ENCODE peak calls at places on chromosomes 4 and X, in five cellular contexts. A, H, N, Q and I are unnamed samples.
A peak's percentile ranks its signal among the peaks of the same experiment; 100 is the strongest.

GRCh38 chr4:62533573-62533972 is 1333.4 kb downstream of the ADGRL3 start:
- DNase-seq in Q (no peak), N (no peak), A (no peak), H (no peak), I (no peak)

GRCh38 chr4:87087015-87087920 is 133.2 kb downstream of the KLHL8 start:
- DNase-seq in H (no peak), A (no peak), Q (no peak), N (no peak), I (no peak)

GRCh38 chr4:33297091-33297490 is 2576.9 kb downstream of the PCDH7 start:
- DNase-seq in A (no peak), Q (no peak), N (no peak), H (no peak), I (no peak)

GRCh38 chrX:75071334-75071733 is 84.7 kb downstream of the ABCB7 start:
- DNase-seq in H (no peak), Q (no peak), N (no peak), A (no peak), I (no peak)

GRCh38 chr4:176939445-176939844 is 146.7 kb upstream of the VEGFC start:
- DNase-seq in N (no peak), A (no peak), Q (no peak), H (no peak), I (no peak)

GRCh38 chrX:24395775-24396174 is 35.3 kb downstream of the SUPT20HL1 start:
- DNase-seq in A (peak; percentile 54), N (no peak), H (peak; percentile 24), Q (peak; percentile 91), I (no peak)

GRCh38 chr4:112516401-112517066 is 554 bp upstream of the NEUROG2 start:
- DNase-seq in N (peak; percentile 48), Q (peak; percentile 78), A (peak; percentile 81), H (no peak), I (peak; percentile 87)

GRCh38 chr4:86307432-86307831 is 52.4 kb downstream of the MAPK10 start:
- DNase-seq in N (no peak), H (no peak), Q (no peak), A (no peak), I (no peak)

GRCh38 chr4:13986533-13986932 is 359.0 kb upstream of the BOD1L1 start:
- DNase-seq in A (no peak), H (no peak), N (no peak), Q (no peak), I (no peak)

GRCh38 chr4:89837385-89837995 is 529 bp upstream of the SNCA start:
- DNase-seq in N (peak; percentile 74), A (peak; percentile 54), Q (peak; percentile 65), H (no peak), I (peak; percentile 59)

GRCh38 chr4:106478152-106478551 is 109.6 kb upstream of the GIMD1 start:
- DNase-seq in A (no peak), N (no peak), Q (no peak), H (no peak), I (no peak)

GRCh38 chr4:2058264-2059033 is 678 bp upstream of the NAT8L start:
- DNase-seq in N (peak; percentile 69), H (no peak), A (peak; percentile 93), Q (peak; percentile 75), I (peak; percentile 60)

GRCh38 chrX:111719426-111720210 is 38.6 kb downstream of the ALG13 start:
- DNase-seq in Q (no peak), N (no peak), A (peak; percentile 2), H (no peak), I (no peak)

GRCh38 chrX:132648870-132649269 is 160.0 kb upstream of the MBNL3 start:
- DNase-seq in A (no peak), N (no peak), Q (no peak), H (no peak), I (no peak)

GRCh38 chrX:1172496-1172895 is 40.0 kb downstream of the CRLF2 start:
- DNase-seq in N (no peak), Q (no peak), A (no peak), H (no peak), I (no peak)

GRCh38 chr4:16713271-16713670 is 185.2 kb downstream of the LDB2 start:
- DNase-seq in Q (no peak), H (no peak), N (no peak), A (no peak), I (no peak)

GRCh38 chr4:48093949-48094550 is 40.0 kb downstream of the TXK start:
- DNase-seq in Q (no peak), H (no peak), A (no peak), N (no peak), I (no peak)

GRCh38 chr4:153522800-153523089 is 56.6 kb downstream of the TMEM131L start:
- DNase-seq in N (no peak), A (no peak), Q (no peak), H (no peak), I (no peak)

DNA sequence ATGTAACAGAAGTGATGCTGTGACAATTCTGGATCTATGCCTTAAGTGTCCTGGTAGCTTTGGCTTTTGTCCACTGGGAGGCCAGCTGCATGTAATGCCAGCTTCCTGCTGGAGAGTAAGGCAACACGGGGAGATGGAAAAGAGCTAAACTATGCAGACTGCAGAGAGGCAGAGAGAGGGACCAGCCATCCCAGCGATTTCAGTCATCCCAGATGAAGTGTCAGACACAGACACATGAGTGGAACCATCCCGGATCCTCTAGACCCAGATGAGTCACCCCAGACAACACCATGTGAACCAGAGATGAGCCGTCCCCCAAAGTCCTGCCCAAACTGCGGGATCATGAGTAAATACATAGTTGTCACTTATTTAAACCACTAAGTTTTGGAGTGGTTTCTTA is 14.6 kb downstream of the SRPX start:
- DNase-seq in A (no peak), Q (no peak), N (no peak), H (no peak), I (no peak)
- TF ChIP-seq CTCF in A (no peak), Q (no peak), N (no peak), H (no peak), I (no peak)

GRCh38 chr4:152385551-152385950 is 150.3 kb downstream of the FBXW7 start:
- DNase-seq in Q (no peak), N (no peak), A (peak; percentile 2), H (no peak), I (peak; percentile 10)
- TF ChIP-seq CTCF in Q (peak; percentile 66), N (peak; percentile 64), A (peak; percentile 75), H (peak; percentile 68), I (peak; percentile 66)

GRCh38 chr4:142875117-142875516 is 29.0 kb upstream of the INPP4B start:
- DNase-seq in N (no peak), A (no peak), Q (no peak), H (no peak), I (no peak)
- TF ChIP-seq CTCF in N (no peak), A (no peak), Q (no peak), H (no peak), I (no peak)

DNA sequence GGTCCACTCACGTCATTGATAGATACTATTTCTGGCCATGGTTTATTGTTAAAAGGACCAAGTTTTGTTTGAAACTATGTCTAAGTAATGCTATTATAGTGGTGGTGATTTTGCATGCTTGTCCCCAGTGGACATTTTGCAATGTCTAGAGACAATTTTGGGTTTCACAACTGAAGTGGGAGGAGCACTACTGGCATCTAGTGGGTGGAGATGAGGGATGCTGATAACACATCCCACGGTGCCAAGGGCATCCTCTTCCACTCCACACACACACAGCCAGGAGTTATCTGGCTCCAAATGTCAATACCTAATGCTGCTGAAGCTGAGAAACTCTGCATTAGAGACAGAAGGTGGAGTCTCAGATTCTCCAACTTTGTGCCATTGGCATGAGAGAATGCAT is 131.2 kb downstream of the FRMPD4 start:
- DNase-seq in Q (no peak), H (no peak), A (no peak), N (no peak), I (no peak)
- TF ChIP-seq CTCF in Q (no peak), H (no peak), A (no peak), N (no peak), I (no peak)

GRCh38 chrX:81286075-81286474 is 84.2 kb downstream of the SH3BGRL start:
- DNase-seq in H (no peak), A (no peak), N (no peak), Q (no peak), I (no peak)

GRCh38 chrX:81280148-81280547 is 78.2 kb downstream of the SH3BGRL start:
- DNase-seq in N (peak; percentile 38), A (no peak), H (no peak), Q (no peak), I (no peak)
- TF ChIP-seq CTCF in N (no peak), A (peak; percentile 43), H (peak; percentile 36), Q (peak; percentile 18), I (no peak)

GRCh38 chr4:104532677-104533076 is 38.0 kb upstream of the CXXC4 start:
- DNase-seq in H (no peak), A (no peak), N (no peak), Q (no peak), I (no peak)

GRCh38 chr4:104531390-104531789 is 36.7 kb upstream of the CXXC4 start:
- DNase-seq in H (no peak), Q (peak; percentile 11), N (no peak), A (no peak), I (no peak)
- TF ChIP-seq CTCF in H (peak; percentile 10), Q (no peak), N (no peak), A (no peak), I (no peak)

DNA sequence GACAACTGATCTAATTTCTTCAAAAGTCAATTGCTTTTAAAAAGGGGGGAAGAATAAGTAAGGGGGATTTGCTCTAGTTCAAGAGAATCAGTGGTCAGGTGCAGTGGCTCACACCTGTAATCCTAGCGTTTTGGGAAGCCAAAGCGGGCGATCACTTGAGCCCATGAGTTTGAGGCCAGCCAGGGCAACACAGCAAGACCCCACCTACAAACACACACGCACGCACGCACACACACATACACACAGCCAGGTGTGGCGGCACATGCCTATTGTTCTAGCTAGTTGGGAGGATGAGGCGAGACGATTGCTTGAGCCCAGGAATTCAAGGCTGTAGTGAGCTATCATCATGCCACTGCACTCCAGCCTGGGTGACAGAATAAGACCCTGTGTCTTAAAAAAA is 9.6 kb downstream of the GRSF1 start:
- DNase-seq in H (no peak), A (no peak), N (no peak), Q (no peak), I (no peak)
- TF ChIP-seq CTCF in H (no peak), A (no peak), N (no peak), Q (no peak), I (no peak)